ENCODE peak calls at places on chromosomes 16 and 17, in seven cellular contexts. G, N, T, D, Z, X and A are unnamed samples.

GRCh38 chr16:70750893-70751467 is 50.0 kb downstream of the VAC14 start:
- DNase-seq in X (no peak), N (peak), G (no peak), D (peak), T (peak), Z (peak), A (peak)

GRCh38 chr17:82237083-82237745 is 8.4 kb downstream of the SLC16A3 start:
- DNase-seq in Z (no peak), N (no peak), X (no peak), G (no peak), D (peak), T (peak), A (no peak)

GRCh38 chr16:15829460-15829859 is 27.4 kb downstream of the MYH11 start:
- DNase-seq in T (peak), X (no peak), G (no peak), D (peak), Z (no peak), N (peak), A (peak)

GRCh38 chr16:58157239-58157638 is 28.1 kb upstream of the CFAP20 start:
- DNase-seq in D (no peak), X (no peak), Z (no peak), N (no peak), T (no peak), G (no peak), A (no peak)

GRCh38 chr17:79834575-79835469 is 4.4 kb downstream of the CBX4 start:
- DNase-seq in G (no peak), N (no peak), Z (no peak), D (no peak), T (no peak), X (no peak), A (no peak)

GRCh38 chr17:11608396-11608795 is 10.1 kb downstream of the DNAH9 start:
- DNase-seq in T (peak), N (no peak), Z (peak), G (no peak), D (no peak), X (no peak), A (no peak)

GRCh38 chr16:3444032-3444388 is 530 bp downstream of the NAA60 start:
- DNase-seq in Z (peak), G (no peak), D (peak), N (peak), T (no peak), X (no peak), A (peak)

GRCh38 chr17:80694992-80695912 is 150.6 kb downstream of the RPTOR start:
- DNase-seq in D (no peak), X (no peak), N (peak), Z (no peak), T (no peak), G (no peak), A (no peak)

GRCh38 chr17:57357830-57358426 is 101.6 kb downstream of the MSI2 start:
- DNase-seq in X (no peak), N (no peak), T (no peak), G (no peak), Z (peak), D (no peak), A (no peak)

GRCh38 chr16:57123969-57124674 is 31.7 kb downstream of the CPNE2 start:
- DNase-seq in G (no peak), X (no peak), N (no peak), T (no peak), Z (no peak), D (no peak), A (no peak)

GRCh38 chr16:55257971-55258613 is 65.9 kb upstream of the IRX6 start:
- DNase-seq in D (peak), Z (peak), T (peak), X (no peak), G (peak), N (peak), A (peak)

GRCh38 chr17:48228720-48229119 is 121.2 kb downstream of the SNX11 start:
- DNase-seq in G (no peak), D (no peak), Z (no peak), X (no peak), N (no peak), T (no peak), A (no peak)

GRCh38 chr16:67723151-67723915 is 4.2 kb upstream of the GFOD2 start:
- DNase-seq in T (no peak), G (no peak), D (peak), X (no peak), Z (peak), N (peak), A (peak)

GRCh38 chr17:82933911-82934310 is 94.1 kb upstream of the ZNF750 start:
- DNase-seq in N (no peak), Z (no peak), X (no peak), D (no peak), G (no peak), T (peak), A (no peak)

GRCh38 chr17:49000943-49001342 is 3.8 kb downstream of the IGF2BP1 start:
- DNase-seq in G (no peak), Z (no peak), T (no peak), X (no peak), D (peak), N (peak), A (no peak)

GRCh38 chr17:48740537-48740936 is 12.0 kb upstream of the HOXB13 start:
- DNase-seq in G (no peak), X (no peak), D (no peak), N (no peak), T (no peak), Z (no peak), A (no peak)

GRCh38 chr17:81405382-81406005 is 10.2 kb downstream of the BAHCC1 start:
- DNase-seq in X (no peak), Z (no peak), N (no peak), T (peak), D (peak), G (no peak), A (no peak)

GRCh38 chr17:61139219-61139618 is 260.4 kb upstream of the TBX2 start:
- DNase-seq in N (peak), X (no peak), D (peak), T (no peak), G (no peak), Z (no peak), A (peak)

GRCh38 chr17:47776330-47777197 is 43.5 kb downstream of the TBX21 start:
- DNase-seq in D (peak), G (no peak), T (no peak), X (no peak), N (peak), Z (peak), A (peak)

GRCh38 chr17:40443196-40443987 is at the start of gene IGFBP4:
- DNase-seq in Z (peak), G (peak), N (peak), D (peak), T (peak), X (peak), A (peak)

GRCh38 chr16:67284699-67285646 is 5.6 kb downstream of the PLEKHG4 start:
- DNase-seq in Z (peak), G (no peak), N (no peak), T (no peak), X (no peak), D (peak), A (peak)

GRCh38 chr17:76567634-76568432 is 17.8 kb downstream of the ST6GALNAC2 start:
- DNase-seq in Z (no peak), D (no peak), T (no peak), X (no peak), G (no peak), N (no peak), A (no peak)

GRCh38 chr17:81341347-81342061 is 46.4 kb upstream of the SLC38A10 start:
- DNase-seq in D (no peak), X (no peak), Z (no peak), N (no peak), T (no peak), G (no peak), A (no peak)

GRCh38 chr16:83400234-83400633 is 407.5 kb upstream of the HSBP1 start:
- DNase-seq in X (no peak), G (no peak), T (no peak), N (no peak), D (no peak), Z (no peak), A (no peak)

GRCh38 chr17:34582185-34582900 is 3.0 kb downstream of the TMEM132E start:
- DNase-seq in G (no peak), D (no peak), N (no peak), X (no peak), T (no peak), Z (no peak), A (no peak)

GRCh38 chr16:1781254-1781653 is 1.1 kb downstream of the SPSB3 start:
- DNase-seq in Z (no peak), G (no peak), N (no peak), D (no peak), X (no peak), T (no peak), A (no peak)

GRCh38 chr17:17151055-17151454 is 55.1 kb downstream of the PLD6 start:
- DNase-seq in X (no peak), T (no peak), D (peak), N (peak), G (no peak), Z (peak), A (peak)

GRCh38 chr16:89490386-89491237 is at the start of gene ANKRD11:
- DNase-seq in D (peak), G (peak), N (peak), Z (peak), T (peak), X (peak), A (peak)